ENCODE peak calls at places on chromosomes 12 and 14, in four cellular contexts. P is H1, G is H9, K is mesendoderm. I is an unnamed sample. For H3K79me2, the result is how much of the 10 kb centered on the place peaks cover.

GRCh38 chr12:54868690-54869089 is 14.4 kb downstream of the MUCL1 start:
- DNase-seq in P (no peak), G (no peak), K (no peak), I (no peak)

GRCh38 chr12:47878918-47879481 is 25.8 kb downstream of the VDR start:
- DNase-seq in P (no peak), G (no peak), K (no peak), I (no peak)

GRCh38 chr14:50067723-50068495 is 48.5 kb downstream of the VCPKMT start:
- DNase-seq in P (no peak), G (no peak), K (peak), I (no peak)

GRCh38 chr12:13801543-13801942 is 179.9 kb downstream of the GRIN2B start:
- DNase-seq in P (no peak), G (no peak), K (no peak), I (no peak)

GRCh38 chr14:46580941-46581671 is 70.5 kb downstream of the RPL10L start:
- DNase-seq in P (peak), G (peak), K (peak), I (no peak)

GRCh38 chr14:79328863-79329262 is 882.4 kb downstream of the DIO2 start:
- DNase-seq in P (no peak), G (no peak), K (no peak), I (no peak)

GRCh38 chr12:82838123-82838522 is 151.4 kb downstream of the TMTC2 start:
- DNase-seq in P (no peak), G (no peak), K (no peak), I (no peak)

GRCh38 chr12:47729233-47729632 is 3.9 kb upstream of the ENDOU start:
- DNase-seq in P (no peak), G (no peak), K (no peak), I (peak)

GRCh38 chr12:541676-542289 is 82.0 kb downstream of the B4GALNT3 start:
- DNase-seq in P (no peak), G (no peak), K (peak), I (no peak)

GRCh38 chr12:106767954-106768501 is 6.5 kb upstream of the RIC8B start:
- DNase-seq in P (peak), G (peak), K (peak), I (peak)

GRCh38 chr12:52528641-52529143 is 8.5 kb upstream of the KRT5 start:
- DNase-seq in P (no peak), G (no peak), K (no peak), I (no peak)

GRCh38 chr14:104749111-104749649 is 3.8 kb upstream of the SIVA1 start:
- DNase-seq in P (no peak), G (no peak), K (peak), I (peak)

GRCh38 chr14:22613736-22614239 is 15.7 kb downstream of the ABHD4 start:
- DNase-seq in P (no peak), G (no peak), K (no peak), I (peak)

GRCh38 chr12:130458341-130458740 is 120.7 kb downstream of the PIWIL1 start:
- DNase-seq in P (no peak), G (no peak), K (no peak), I (no peak)

GRCh38 chr12:124655317-124656213 is 88.2 kb upstream of the NCOR2 start:
- DNase-seq in P (peak), G (peak), K (peak), I (peak)

GRCh38 chr12:28955491-28955890 is 193.6 kb upstream of the FAR2 start:
- DNase-seq in P (no peak), G (no peak), K (no peak), I (no peak)

GRCh38 chr12:59407799-59408198 is 188.0 kb upstream of the SLC16A7 start:
- DNase-seq in P (no peak), G (no peak), K (no peak), I (no peak)

GRCh38 chr14:99057684-99058083 is 214.3 kb downstream of the BCL11B start:
- DNase-seq in P (no peak), G (no peak), K (no peak), I (no peak)
- H3K18ac ChIP-seq in P (no peak), G (no peak), K (no peak), I (no peak)

GRCh38 chr12:31522607-31523006 is 68.3 kb downstream of the DENND5B start:
- DNase-seq in P (no peak), G (no peak), K (no peak), I (no peak)
- H3K79me2 ChIP-seq in P (under half), G (under half), K (under half), I (under half)

GRCh38 chr14:71492346-71492745 is 439.9 kb upstream of the RGS6 start:
- DNase-seq in P (no peak), G (no peak), K (no peak), I (no peak)

GRCh38 chr14:71499018-71499417 is 433.2 kb upstream of the RGS6 start:
- DNase-seq in P (no peak), G (no peak), K (no peak), I (no peak)

GRCh38 chr14:71497645-71498086 is 434.6 kb upstream of the RGS6 start:
- DNase-seq in P (no peak), G (no peak), K (no peak), I (no peak)

DNA sequence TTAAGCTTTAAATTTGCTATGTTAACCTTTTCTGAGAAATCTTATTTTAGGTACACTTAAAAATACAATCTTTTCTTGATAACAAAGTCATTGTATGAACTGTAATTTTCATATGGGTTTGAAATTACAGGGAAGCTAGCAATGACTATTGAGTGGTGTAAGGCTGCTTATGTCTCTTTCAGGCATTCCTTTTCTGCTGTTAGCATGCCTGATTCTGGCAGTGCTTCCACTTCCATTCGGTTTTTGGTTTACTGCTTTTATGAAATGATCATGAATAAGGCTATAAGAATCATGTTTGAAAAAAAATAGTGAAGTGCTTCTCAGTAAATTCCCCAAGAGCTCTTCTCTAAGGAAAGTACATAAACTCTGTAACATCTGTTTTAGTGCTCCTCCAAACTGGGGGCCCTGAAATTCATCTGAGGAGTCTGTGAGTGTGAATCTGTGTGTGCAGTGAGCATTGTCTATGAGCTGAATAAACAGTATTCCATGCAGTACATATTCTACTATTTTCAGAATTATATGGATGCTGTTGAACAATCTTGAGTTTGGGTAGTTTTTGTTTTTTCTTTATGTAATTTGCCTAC is 434.0 kb upstream of the RGS6 start:
- DNase-seq in P (no peak), G (no peak), K (no peak), I (no peak)
- H3K18ac ChIP-seq in P (no peak), G (no peak), K (no peak), I (no peak)

DNA sequence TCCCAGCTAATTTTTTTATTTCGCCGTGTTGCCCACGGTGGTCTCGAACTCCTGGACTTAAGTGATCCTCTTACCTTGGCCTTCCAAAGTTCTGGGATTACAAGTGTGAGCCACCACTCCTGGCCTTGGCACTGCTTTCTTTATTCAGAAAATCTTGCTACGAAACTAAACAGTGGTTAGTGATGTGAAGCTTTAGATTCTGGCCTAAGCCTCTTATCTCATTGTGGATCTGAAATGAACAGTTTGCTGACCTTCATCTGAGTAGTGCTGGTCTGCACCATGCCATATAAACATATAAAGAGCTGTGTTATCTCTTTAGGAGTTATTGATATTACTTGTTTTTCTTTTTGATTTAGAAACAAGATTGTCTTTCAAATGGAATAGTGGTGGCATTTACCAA is 22.5 kb downstream of the SRGAP1 start:
- DNase-seq in P (no peak), G (no peak), K (no peak), I (no peak)
- H3K79me2 ChIP-seq in P (under half), G (under half), K (under half), I (under half)

I was measured in trophoblast cell.